ENCODE peak calls at places on chromosomes 13 and 19, in eight cellular contexts. R is iris pigment epithelial cell; V is T47D; N is stimulated activated CD8-positive, alpha-beta memory T cell treated with anti-CD3 and anti-CD28 coated beads, Interleukin-4, amount 100 ng/mL, for 1 hour; H is ecto neural progenitor cell; J is cerebellar nuclear complex; E is EL; U is omental fat pad. T is an unnamed sample.

GRCh38 chr13:112575295-112575622 is 12.7 kb downstream of the TUBGCP3 start:
- DNase-seq in V (no peak), J (no peak), H (no peak), U (no peak), E (no peak), R (peak), N (no peak), T (no peak)

GRCh38 chr19:3826163-3826562 is 40.0 kb upstream of the MATK start:
- DNase-seq in H (no peak), E (no peak), U (no peak), V (no peak), J (no peak), N (no peak), R (no peak), T (no peak)

GRCh38 chr13:22915442-22916082 is 265.2 kb upstream of the SGCG start:
- DNase-seq in N (no peak), R (peak), J (no peak), U (no peak), H (peak), V (peak), E (peak), T (no peak)

GRCh38 chr13:36875431-36875830 is 44.6 kb downstream of the SMAD9 start:
- DNase-seq in N (no peak), J (no peak), E (no peak), U (no peak), V (no peak), R (no peak), H (no peak), T (no peak)

GRCh38 chr13:98915563-98916348 is 62.1 kb downstream of the DOCK9 start:
- DNase-seq in E (no peak), H (no peak), V (no peak), N (no peak), U (no peak), J (no peak), R (peak), T (no peak)

GRCh38 chr19:2627855-2628254 is 74.6 kb downstream of the GNG7 start:
- DNase-seq in U (no peak), V (no peak), N (no peak), E (peak), H (no peak), R (peak), J (no peak), T (no peak)

GRCh38 chr13:107138468-107138867 is 570.5 kb upstream of the ARGLU1 start:
- DNase-seq in E (no peak), U (no peak), N (no peak), V (no peak), J (no peak), R (no peak), H (no peak), T (no peak)

GRCh38 chr13:98386632-98387031 is 190.3 kb downstream of the STK24 start:
- DNase-seq in H (no peak), E (no peak), N (no peak), R (no peak), U (no peak), J (no peak), V (no peak), T (no peak)